ENCODE peak calls at places on chromosomes 2 and 18, in five cellular contexts. R is stomach; K is CD8-positive, alpha-beta memory T cell; S is PC-9; E is left ventricle myocardium inferior. N is an unnamed sample. For H3K9me3 and H3K27me3, the result is how much of the 10 kb centered on the place peaks cover.

GRCh38 chr18:34224423-34225217 is at the start of gene NOL4:
- DNase-seq in E (no peak), S (no peak), K (no peak), R (peak), N (peak)

GRCh38 chr2:37802106-37802791 is 122.8 kb upstream of the RMDN2 start:
- DNase-seq in R (no peak), E (no peak), K (no peak), S (peak), N (peak)

GRCh38 chr2:230849633-230850357 is 14.9 kb upstream of the ITM2C start:
- DNase-seq in R (peak), E (peak), K (peak), S (peak), N (no peak)

GRCh38 chr2:204049635-204050034 is 113.1 kb downstream of the ICOS start:
- DNase-seq in S (no peak), K (no peak), R (no peak), E (no peak), N (no peak)

GRCh38 chr18:49795612-49796552 is 17.5 kb downstream of the ACAA2 start:
- DNase-seq in K (no peak), E (no peak), S (no peak), R (no peak), N (no peak)

GRCh38 chr18:45820144-45820745 is 5.2 kb upstream of the SIGLEC15 start:
- DNase-seq in S (no peak), E (no peak), R (no peak), K (no peak), N (no peak)

GRCh38 chr2:189204322-189204941 is 24.9 kb upstream of the COL5A2 start:
- DNase-seq in K (no peak), E (no peak), R (no peak), S (no peak), N (no peak)

GRCh38 chr2:36397728-36398413 is 42.3 kb downstream of the CRIM1 start:
- DNase-seq in S (no peak), E (no peak), K (no peak), R (no peak), N (no peak)

GRCh38 chr2:165401285-165401852 is 68.1 kb upstream of the CSRNP3 start:
- DNase-seq in E (no peak), S (no peak), K (no peak), R (no peak), N (no peak)

GRCh38 chr2:144183744-144184143 is 336.2 kb downstream of the ZEB2 start:
- DNase-seq in K (peak), R (no peak), S (no peak), E (no peak), N (no peak)

GRCh38 chr2:144572977-144573376 is 53.1 kb upstream of the ZEB2 start:
- DNase-seq in K (no peak), S (no peak), R (no peak), E (no peak), N (no peak)

GRCh38 chr18:79889569-79889968 is 61.9 kb downstream of the SLC66A2 start:
- DNase-seq in K (peak), E (no peak), R (no peak), S (no peak), N (no peak)
- H3K9me3 ChIP-seq in K (under half), E (half or more), R (half or more), S (under half), N (half or more)

GRCh38 chr2:192194065-192194865 is 468 bp downstream of the TMEFF2 start:
- DNase-seq in S (no peak), E (peak), K (peak), R (no peak), N (peak)

GRCh38 chr2:192196451-192197194 is 1.9 kb upstream of the TMEFF2 start:
- DNase-seq in R (no peak), S (no peak), E (no peak), K (no peak), N (no peak)

GRCh38 chr2:192194866-192195547 is at the start of gene TMEFF2:
- DNase-seq in S (no peak), K (peak), E (peak), R (peak), N (peak)

GRCh38 chr2:192197387-192197786 is 2.7 kb upstream of the TMEFF2 start:
- DNase-seq in S (no peak), E (no peak), K (no peak), R (no peak), N (no peak)

GRCh38 chr2:192195548-192196418 is 1.1 kb upstream of the TMEFF2 start:
- DNase-seq in K (peak), E (peak), R (peak), S (no peak), N (peak)
- H3K27me3 ChIP-seq in K (under half), E (half or more), R (under half), S (under half), N (half or more)

GRCh38 chr2:207153266-207153990 is 12.3 kb downstream of the KLF7 start:
- DNase-seq in R (no peak), S (no peak), K (no peak), E (no peak), N (no peak)

GRCh38 chr2:207155516-207155915 is 10.2 kb downstream of the KLF7 start:
- DNase-seq in K (no peak), E (no peak), S (no peak), R (no peak), N (no peak)

GRCh38 chr2:207156451-207157161 is 9.1 kb downstream of the KLF7 start:
- DNase-seq in K (no peak), S (no peak), E (no peak), R (no peak), N (no peak)

GRCh38 chr2:207156045-207156444 is 9.7 kb downstream of the KLF7 start:
- DNase-seq in R (no peak), K (no peak), E (no peak), S (no peak), N (no peak)

GRCh38 chr2:207154556-207155179 is 11.1 kb downstream of the KLF7 start:
- DNase-seq in R (no peak), E (no peak), S (no peak), K (no peak), N (no peak)
- H3K27ac ChIP-seq in R (no peak), E (peak), S (no peak), K (no peak), N (peak)

GRCh38 chr18:63091671-63092364 is 227.8 kb downstream of the BCL2 start:
- DNase-seq in R (no peak), E (no peak), S (no peak), K (no peak), N (no peak)
- H3K9me3 ChIP-seq in R (under half), E (under half), S (under half), K (under half), N (under half)

GRCh38 chr2:236874866-236875481 is 210.7 kb upstream of the COPS8 start:
- DNase-seq in R (no peak), K (no peak), S (peak), E (no peak), N (no peak)
- H3K27me3 ChIP-seq in R (under half), K (under half), S (under half), E (under half), N (under half)

GRCh38 chr2:180258579-180258978 is 251.5 kb upstream of the CWC22 start:
- DNase-seq in K (no peak), S (no peak), E (no peak), R (no peak), N (no peak)
- H3K27ac ChIP-seq in K (no peak), S (no peak), E (no peak), R (no peak), N (no peak)

GRCh38 chr18:3067213-3068118 is 54.5 kb upstream of the LPIN2 start:
- DNase-seq in K (no peak), E (no peak), R (no peak), S (no peak), N (no peak)
- H3K9me3 ChIP-seq in K (under half), E (under half), R (under half), S (under half), N (under half)

GRCh38 chr18:13877133-13877532 is 38.2 kb downstream of the MC2R start:
- DNase-seq in K (no peak), S (no peak), R (no peak), E (no peak), N (no peak)
- H3K27me3 ChIP-seq in K (under half), S (half or more), R (under half), E (half or more), N (under half)